ENCODE peak calls at places on chromosomes 2 and 18, in six cellular contexts. N is activated T-helper 9 cell treated with anti-CD3 and anti-CD28 coated beads, Interleukin-2, amount 50 U/mL, for 16 hours; P is CD4-positive, alpha-beta T cell; F is CD8-positive, alpha-beta memory T cell; O is LoVo; L is T-helper 1 cell. J is an unnamed sample.

GRCh38 chr2:137886432-137886831 is 77.8 kb upstream of the HNMT start:
- DNase-seq in N (no peak), P (no peak), F (no peak), O (no peak), L (no peak), J (no peak)

GRCh38 chr2:111930404-111930803 is 32.0 kb downstream of the MERTK start:
- DNase-seq in N (no peak), P (no peak), F (no peak), O (no peak), L (no peak), J (no peak)

GRCh38 chr2:16296331-16297250 is 356.2 kb downstream of the MYCN start:
- DNase-seq in N (no peak), P (no peak), F (no peak), O (no peak), L (no peak), J (no peak)

GRCh38 chr2:65053199-65053598 is 3.0 kb upstream of the CEP68 start:
- DNase-seq in N (no peak), P (peak; percentile 25), F (peak; percentile 53), O (no peak), L (no peak), J (peak; percentile 34)

GRCh38 chr2:62410015-62410453 is 96.0 kb downstream of the TMEM17 start:
- DNase-seq in N (no peak), P (no peak), F (no peak), O (no peak), L (no peak), J (no peak)

GRCh38 chr2:69166812-69167468 is 154.0 kb downstream of the ANTXR1 start:
- DNase-seq in N (no peak), P (no peak), F (no peak), O (no peak), L (no peak), J (no peak)

GRCh38 chr2:188314314-188315054 is 22.8 kb downstream of the GULP1 start:
- DNase-seq in N (no peak), P (no peak), F (no peak), O (no peak), L (no peak), J (no peak)

GRCh38 chr2:112244854-112245253 is 10.0 kb downstream of the ZC3H8 start:
- DNase-seq in N (no peak), P (no peak), F (no peak), O (no peak), L (no peak), J (no peak)

GRCh38 chr2:40348665-40349064 is 103.2 kb downstream of the SLC8A1 start:
- DNase-seq in N (no peak), P (no peak), F (no peak), O (no peak), L (no peak), J (no peak)

GRCh38 chr18:41038071-41038470 is 917.0 kb upstream of the PIK3C3 start:
- DNase-seq in N (no peak), P (no peak), F (no peak), O (no peak), L (no peak), J (no peak)

GRCh38 chr2:45636013-45636412 is 15.5 kb upstream of the PRKCE start:
- DNase-seq in N (no peak), P (no peak), F (no peak), O (no peak), L (no peak), J (no peak)